ENCODE peak calls at places on chromosomes 5 and 9, in four cellular contexts. One of them, this sample, is unnamed.

GRCh38 chr5:32842798-32843531 is 131.8 kb downstream of the NPR3 start:
- DNase-seq in H9: no peak
- DNase-seq in IMR-90: no peak
- DNase-seq in H1: no peak
- DNase-seq in this sample: no peak

GRCh38 chr9:36855443-36856315 is 178.4 kb downstream of the PAX5 start:
- DNase-seq in H9: peak
- DNase-seq in IMR-90: no peak
- DNase-seq in H1: no peak
- DNase-seq in this sample: peak

GRCh38 chr9:79652598-79652997 is 80.8 kb downstream of the TLE4 start:
- DNase-seq in H1: no peak
- DNase-seq in H9: no peak
- DNase-seq in IMR-90: peak
- DNase-seq in this sample: peak

GRCh38 chr9:136964171-136964689 is 12.2 kb downstream of the LCN12 start:
- DNase-seq in H1: no peak
- DNase-seq in H9: no peak
- DNase-seq in IMR-90: no peak
- DNase-seq in this sample: no peak

GRCh38 chr5:180830253-180831138 is 27.9 kb upstream of the MGAT1 start:
- DNase-seq in H9: peak
- DNase-seq in IMR-90: peak
- DNase-seq in H1: no peak
- DNase-seq in this sample: peak

GRCh38 chr5:164326219-164326618 is 820.8 kb downstream of the MAT2B start:
- DNase-seq in H1: no peak
- DNase-seq in IMR-90: no peak
- DNase-seq in H9: no peak
- DNase-seq in this sample: no peak

GRCh38 chr5:68780299-68780960 is 313.4 kb upstream of the SLC30A5 start:
- DNase-seq in IMR-90: no peak
- DNase-seq in H1: no peak
- DNase-seq in H9: no peak
- DNase-seq in this sample: no peak

GRCh38 chr5:140202610-140203009 is 27.6 kb downstream of the CYSTM1 start:
- DNase-seq in IMR-90: no peak
- DNase-seq in H9: no peak
- DNase-seq in H1: no peak
- DNase-seq in this sample: no peak

GRCh38 chr9:98594551-98595160 is 114.1 kb downstream of the GABBR2 start:
- DNase-seq in H9: no peak
- DNase-seq in H1: no peak
- DNase-seq in IMR-90: no peak
- DNase-seq in this sample: no peak

GRCh38 chr9:109107402-109108240 is 12.1 kb downstream of the TMEM245 start:
- DNase-seq in H1: no peak
- DNase-seq in H9: no peak
- DNase-seq in IMR-90: peak
- DNase-seq in this sample: peak

GRCh38 chr9:127184641-127185040 is 62.2 kb upstream of the ANGPTL2 start:
- DNase-seq in H9: no peak
- DNase-seq in H1: no peak
- DNase-seq in IMR-90: no peak
- DNase-seq in this sample: no peak

GRCh38 chr5:67880358-67880810 is 335.2 kb upstream of the PIK3R1 start:
- DNase-seq in IMR-90: no peak
- DNase-seq in H1: no peak
- DNase-seq in H9: no peak
- DNase-seq in this sample: no peak

GRCh38 chr5:71757590-71758543 is 38.8 kb downstream of the CARTPT start:
- DNase-seq in H9: peak
- DNase-seq in H1: peak
- DNase-seq in IMR-90: peak
- DNase-seq in this sample: peak

GRCh38 chr5:6302684-6303083 is 75.7 kb downstream of the MED10 start:
- DNase-seq in IMR-90: no peak
- DNase-seq in H1: no peak
- DNase-seq in H9: no peak
- DNase-seq in this sample: peak

GRCh38 chr9:18786936-18787658 is 245.9 kb downstream of the SAXO1 start:
- DNase-seq in IMR-90: peak
- DNase-seq in H9: no peak
- DNase-seq in H1: no peak
- DNase-seq in this sample: no peak

GRCh38 chr5:169413416-169413815 is 112.5 kb upstream of the SLIT3 start:
- DNase-seq in H1: no peak
- DNase-seq in H9: no peak
- DNase-seq in IMR-90: no peak
- DNase-seq in this sample: no peak

GRCh38 chr5:96902876-96903275 is 26.6 kb downstream of the ERAP2 start:
- DNase-seq in H9: no peak
- DNase-seq in H1: no peak
- DNase-seq in IMR-90: no peak
- DNase-seq in this sample: no peak

GRCh38 chr5:57438162-57438561 is 44.4 kb downstream of the ACTBL2 start:
- DNase-seq in H1: no peak
- DNase-seq in IMR-90: peak
- DNase-seq in H9: no peak
- DNase-seq in this sample: no peak

GRCh38 chr5:149265559-149265958 is 6.1 kb upstream of the AFAP1L1 start:
- DNase-seq in H9: no peak
- DNase-seq in IMR-90: peak
- DNase-seq in H1: no peak
- DNase-seq in this sample: peak

GRCh38 chr9:93656426-93657222 is 80.2 kb downstream of the PHF2 start:
- DNase-seq in IMR-90: no peak
- DNase-seq in H1: no peak
- DNase-seq in H9: no peak
- DNase-seq in this sample: no peak

GRCh38 chr5:138819065-138819464 is 56.1 kb downstream of the LRRTM2 start:
- DNase-seq in H9: no peak
- DNase-seq in H1: no peak
- DNase-seq in IMR-90: peak
- DNase-seq in this sample: no peak

GRCh38 chr5:87311400-87312279 is 44.0 kb downstream of the RASA1 start:
- DNase-seq in H1: no peak
- DNase-seq in IMR-90: peak
- DNase-seq in H9: no peak
- DNase-seq in this sample: no peak

GRCh38 chr5:8258808-8259207 is 389.9 kb downstream of the MTRR start:
- DNase-seq in IMR-90: no peak
- DNase-seq in H1: no peak
- DNase-seq in H9: no peak
- DNase-seq in this sample: no peak
- H3K27ac ChIP-seq in IMR-90: no peak
- H3K27ac ChIP-seq in H1: no peak
- H3K27ac ChIP-seq in H9: no peak
- H3K27ac ChIP-seq in this sample: no peak

DNA sequence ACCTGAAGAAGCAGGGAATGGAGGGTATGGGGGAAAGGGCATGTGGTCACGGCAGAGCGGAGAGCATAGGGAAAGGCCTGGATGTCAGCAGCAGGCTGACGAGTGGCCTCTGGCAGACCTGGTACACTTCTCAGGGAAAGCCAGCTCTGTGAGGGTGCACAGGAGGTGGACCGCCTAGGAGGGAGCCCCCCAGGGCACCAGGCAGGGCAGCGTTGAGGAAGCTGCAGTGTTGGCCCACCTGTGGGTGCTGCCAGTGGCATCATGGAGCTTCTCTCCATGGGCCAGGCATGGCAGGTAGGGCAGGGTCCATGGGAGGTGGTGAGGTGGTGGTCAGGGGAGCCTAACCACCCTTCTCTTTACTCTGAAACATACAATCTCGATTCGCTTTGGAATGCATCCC is 143.0 kb upstream of the PITX1 start:
- DNase-seq in H9: no peak
- DNase-seq in IMR-90: no peak
- DNase-seq in H1: no peak
- DNase-seq in this sample: no peak
- H3K56ac ChIP-seq in H9: no peak
- H3K56ac ChIP-seq in IMR-90: no peak
- H3K56ac ChIP-seq in H1: no peak
- H3K56ac ChIP-seq in this sample: no peak

GRCh38 chr5:159049844-159050318 is 49.8 kb downstream of the EBF1 start:
- DNase-seq in H1: no peak
- DNase-seq in IMR-90: peak
- DNase-seq in H9: no peak
- DNase-seq in this sample: peak

GRCh38 chr5:159052282-159053011 is 47.3 kb downstream of the EBF1 start:
- DNase-seq in H9: no peak
- DNase-seq in IMR-90: no peak
- DNase-seq in H1: no peak
- DNase-seq in this sample: peak

GRCh38 chr5:159053216-159053615 is 46.5 kb downstream of the EBF1 start:
- DNase-seq in IMR-90: no peak
- DNase-seq in H9: no peak
- DNase-seq in H1: no peak
- DNase-seq in this sample: no peak

GRCh38 chr5:159050408-159051091 is 49.2 kb downstream of the EBF1 start:
- DNase-seq in IMR-90: peak
- DNase-seq in H9: no peak
- DNase-seq in H1: no peak
- DNase-seq in this sample: peak

DNA sequence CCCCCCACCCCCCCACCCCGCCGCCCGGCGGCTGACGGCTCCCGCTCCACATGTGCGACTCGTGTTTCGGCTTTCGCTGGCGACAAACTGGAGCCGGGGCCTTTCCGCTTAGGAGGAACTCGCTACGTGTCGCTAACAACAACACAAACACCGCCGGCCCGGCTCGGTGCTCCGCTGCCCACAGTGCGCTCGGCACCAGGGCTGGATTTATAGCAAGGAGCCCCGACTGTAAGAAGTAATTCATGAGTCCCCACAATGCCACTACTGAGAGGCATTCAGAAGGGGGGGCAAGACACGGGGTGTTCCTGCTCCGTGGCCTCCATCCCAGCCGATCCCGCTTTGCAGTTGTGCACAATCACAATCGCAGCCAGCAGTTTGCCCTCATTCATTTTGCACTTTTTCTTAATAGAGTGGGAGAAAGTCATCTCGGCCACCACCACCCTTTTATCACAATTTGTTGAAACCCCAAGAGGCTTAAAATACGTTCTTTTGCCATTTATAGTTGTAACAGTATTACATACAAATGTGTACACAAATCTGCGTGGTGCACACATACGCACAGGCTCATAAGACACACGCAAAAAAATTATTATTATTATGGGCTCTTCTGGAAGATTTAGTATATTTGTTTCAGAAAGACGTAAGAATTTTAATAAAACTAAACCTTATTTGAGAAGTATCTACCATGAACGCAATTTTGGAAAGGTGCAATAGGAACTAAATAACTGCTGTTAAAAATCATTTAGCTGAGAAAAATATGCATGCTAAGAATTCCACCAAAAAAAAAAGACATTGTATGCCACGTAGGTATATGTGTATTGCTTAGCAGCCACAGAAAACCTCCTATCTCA is 48.1 kb downstream of the EBF1 start:
- DNase-seq in IMR-90: no peak
- DNase-seq in H9: peak
- DNase-seq in H1: no peak
- DNase-seq in this sample: peak
- H4K8ac ChIP-seq in IMR-90: peak
- H4K8ac ChIP-seq in H9: no peak
- H4K8ac ChIP-seq in H1: no peak
- H4K8ac ChIP-seq in this sample: no peak

DNA sequence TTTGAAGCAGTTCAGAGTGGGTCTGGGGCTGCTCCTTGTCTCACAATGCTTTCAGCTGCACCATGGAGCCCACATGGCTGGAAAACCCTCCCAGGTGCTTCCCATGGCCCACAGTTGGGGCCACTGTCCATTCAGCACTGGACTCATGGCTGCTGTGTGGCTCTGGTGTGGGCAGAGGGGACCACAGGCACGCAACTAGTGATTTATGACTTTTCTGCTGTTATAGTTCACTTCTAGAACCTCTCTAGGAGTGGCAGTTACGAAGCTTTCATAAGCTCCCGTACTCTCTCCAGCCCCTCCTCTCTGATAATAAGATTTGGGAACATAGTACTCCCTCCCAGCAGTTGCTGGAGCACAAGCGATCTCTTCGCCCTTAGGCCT is 29.0 kb downstream of the GLRA1 start:
- DNase-seq in H9: no peak
- DNase-seq in H1: no peak
- DNase-seq in IMR-90: no peak
- DNase-seq in this sample: no peak
- H3K27ac ChIP-seq in H9: no peak
- H3K27ac ChIP-seq in H1: no peak
- H3K27ac ChIP-seq in IMR-90: no peak
- H3K27ac ChIP-seq in this sample: peak

DNA sequence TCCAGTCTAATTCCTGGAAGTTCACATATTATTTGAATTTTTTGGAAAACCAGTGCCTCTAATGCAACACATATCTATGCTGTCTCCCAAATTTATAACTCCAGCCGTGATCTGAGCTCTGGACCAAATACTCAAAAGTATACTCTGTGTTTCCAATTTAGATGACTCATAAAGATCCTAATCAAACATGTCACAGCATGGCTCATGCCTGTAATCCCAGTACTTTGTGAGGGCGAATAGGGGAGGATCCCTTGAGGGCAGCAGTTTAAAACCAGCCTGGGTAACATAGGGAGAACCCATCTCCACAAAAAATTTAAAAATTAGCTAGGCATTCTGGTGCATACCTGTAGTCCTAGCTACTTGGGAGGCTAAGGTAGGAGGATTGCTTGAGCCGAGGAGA is 388.0 kb downstream of the CDH12 start:
- DNase-seq in H9: no peak
- DNase-seq in H1: no peak
- DNase-seq in IMR-90: no peak
- DNase-seq in this sample: no peak
- H3K56ac ChIP-seq in H9: no peak
- H3K56ac ChIP-seq in H1: no peak
- H3K56ac ChIP-seq in IMR-90: no peak
- H3K56ac ChIP-seq in this sample: no peak

This sample was measured in mesendoderm.